ENCODE peak calls at places on chromosome X, in four cellular contexts. S is GM04504; Z is cardiac fibroblast; X is CD4-positive, alpha-beta T cell. L is an unnamed sample.

GRCh38 chrX:27976284-27976683 is 5.0 kb downstream of the DCAF8L1 start:
- DNase-seq in Z (peak; percentile 60), S (no peak), X (no peak), L (no peak)

GRCh38 chrX:70477734-70478075 is 33.1 kb downstream of the DLG3 start:
- DNase-seq in S (no peak), Z (peak; percentile 7), X (no peak), L (no peak)

GRCh38 chrX:86946569-86946968 is 571.0 kb upstream of the KLHL4 start:
- DNase-seq in Z (peak; percentile 41), S (peak; percentile 0), X (no peak), L (peak; percentile 12)

GRCh38 chrX:10022580-10023245 is 55.6 kb downstream of the CLDN34 start:
- DNase-seq in X (no peak), S (no peak), Z (peak; percentile 87), L (no peak)

GRCh38 chrX:70434352-70434866 is 10.2 kb upstream of the DLG3 start:
- DNase-seq in X (peak; percentile 53), S (peak; percentile 31), Z (peak; percentile 76), L (peak; percentile 92)

GRCh38 chrX:116198810-116199209 is 28.3 kb downstream of the AGTR2 start:
- DNase-seq in S (no peak), Z (no peak), X (no peak), L (peak; percentile 16)

GRCh38 chrX:37378399-37378798 is 29.2 kb downstream of the PRRG1 start:
- DNase-seq in X (no peak), Z (peak; percentile 50), S (peak; percentile 13), L (no peak)

GRCh38 chrX:115913575-115913974 is 257.0 kb upstream of the AGTR2 start:
- DNase-seq in Z (no peak), S (no peak), X (no peak), L (no peak)

GRCh38 chrX:119871245-119871598 is 311 bp downstream of the RNF113A start:
- DNase-seq in X (no peak), S (no peak), Z (peak; percentile 19), L (no peak)

GRCh38 chrX:136200466-136200865 is 50.7 kb downstream of the MAP7D3 start:
- DNase-seq in S (no peak), Z (peak; percentile 50), X (no peak), L (no peak)

GRCh38 chrX:32749075-32749474 is 462.3 kb downstream of the DMD start:
- DNase-seq in S (no peak), Z (peak; percentile 23), X (no peak), L (no peak)

GRCh38 chrX:6052111-6052745 is 176.4 kb downstream of the NLGN4X start:
- DNase-seq in X (no peak), Z (no peak), S (no peak), L (peak; percentile 45)

L was measured in SJCRH30.